ENCODE peak calls at places on chromosomes 6 and 20, in seven cellular contexts. Q is fibroblast of mammary gland, H is A549, C is ovary, E is left ventricle myocardium inferior, J is heart left ventricle, Z is cardiac muscle cell. B is an unnamed sample.

GRCh38 chr6:114304304-114304887 is 38.4 kb downstream of the HS3ST5 start:
- DNase-seq in Q (peak), H (no peak), C (no peak), E (no peak), J (no peak), Z (peak), B (no peak)

GRCh38 chr6:33756211-33756954 is 9.7 kb upstream of the IP6K3 start:
- DNase-seq in Q (no peak), H (no peak), C (no peak), E (no peak), J (no peak), Z (no peak), B (no peak)

GRCh38 chr6:79438015-79438414 is 99.2 kb downstream of the LCA5 start:
- DNase-seq in Q (peak), H (no peak), C (no peak), E (peak), J (no peak), Z (no peak), B (no peak)

GRCh38 chr6:105389543-105389942 is 13.3 kb downstream of the PREP start:
- DNase-seq in Q (peak), H (no peak), C (no peak), E (no peak), J (no peak), Z (no peak), B (no peak)

GRCh38 chr6:41636803-41637178 is 1.5 kb upstream of the MDFI start:
- DNase-seq in Q (no peak), H (peak), C (peak), E (no peak), J (no peak), Z (no peak), B (peak)

GRCh38 chr20:22807045-22807444 is 222.7 kb upstream of the FOXA2 start:
- DNase-seq in Q (no peak), H (peak), C (no peak), E (no peak), J (no peak), Z (no peak), B (no peak)

GRCh38 chr6:16239798-16240123 is 1.4 kb downstream of the GMPR start:
- DNase-seq in Q (peak), H (no peak), C (no peak), E (no peak), J (no peak), Z (no peak), B (no peak)

GRCh38 chr20:44540834-44541233 is 19.0 kb upstream of the SERINC3 start:
- DNase-seq in Q (peak), H (no peak), C (no peak), E (no peak), J (no peak), Z (no peak), B (no peak)

GRCh38 chr6:117624869-117625481 is 22.7 kb upstream of the GOPC start:
- DNase-seq in Q (peak), H (no peak), C (no peak), E (no peak), J (no peak), Z (peak), B (no peak)

GRCh38 chr6:129320892-129321291 is 389.1 kb downstream of the ARHGAP18 start:
- DNase-seq in Q (no peak), H (no peak), C (no peak), E (no peak), J (no peak), Z (no peak), B (no peak)

GRCh38 chr6:113352029-113352801 is 504.9 kb upstream of the MARCKS start:
- DNase-seq in Q (peak), H (peak), C (no peak), E (no peak), J (no peak), Z (no peak), B (no peak)

GRCh38 chr6:150123645-150124044 is 19.2 kb upstream of the PPP1R14C start:
- DNase-seq in Q (no peak), H (no peak), C (no peak), E (no peak), J (no peak), Z (no peak), B (no peak)

GRCh38 chr20:10404023-10404628 is 29.9 kb downstream of the MKKS start:
- DNase-seq in Q (no peak), H (no peak), C (no peak), E (no peak), J (no peak), Z (no peak), B (no peak)

GRCh38 chr6:159467473-159468041 is 225.5 kb downstream of the SOD2 start:
- DNase-seq in Q (peak), H (no peak), C (no peak), E (no peak), J (no peak), Z (no peak), B (no peak)

GRCh38 chr6:56757585-56757984 is 114.9 kb upstream of the DST start:
- DNase-seq in Q (peak), H (no peak), C (no peak), E (no peak), J (no peak), Z (no peak), B (no peak)

GRCh38 chr20:13223731-13224130 is 2.7 kb downstream of the ISM1 start:
- DNase-seq in Q (no peak), H (no peak), C (no peak), E (no peak), J (no peak), Z (no peak), B (no peak)

GRCh38 chr6:34146801-34147592 is 1.1 kb upstream of the GRM4 start:
- DNase-seq in Q (peak), H (no peak), C (no peak), E (no peak), J (peak), Z (no peak), B (no peak)

GRCh38 chr6:5486214-5486613 is 224.9 kb downstream of the FARS2 start:
- DNase-seq in Q (no peak), H (no peak), C (no peak), E (no peak), J (no peak), Z (no peak), B (no peak)

GRCh38 chr6:11918739-11919605 is 93.1 kb upstream of the HIVEP1 start:
- DNase-seq in Q (peak), H (no peak), C (no peak), E (no peak), J (no peak), Z (no peak), B (no peak)

GRCh38 chr6:82589509-82590206 is 226.0 kb downstream of the TPBG start:
- DNase-seq in Q (peak), H (peak), C (no peak), E (no peak), J (no peak), Z (no peak), B (peak)

GRCh38 chr6:43011207-43011606 is 2.5 kb downstream of the MEA1 start:
- DNase-seq in Q (no peak), H (no peak), C (no peak), E (no peak), J (no peak), Z (no peak), B (no peak)
- TF ChIP-seq CTCF in Q (no peak), H (no peak), C (no peak), E (no peak), J (no peak), Z (no peak), B (no peak)

DNA sequence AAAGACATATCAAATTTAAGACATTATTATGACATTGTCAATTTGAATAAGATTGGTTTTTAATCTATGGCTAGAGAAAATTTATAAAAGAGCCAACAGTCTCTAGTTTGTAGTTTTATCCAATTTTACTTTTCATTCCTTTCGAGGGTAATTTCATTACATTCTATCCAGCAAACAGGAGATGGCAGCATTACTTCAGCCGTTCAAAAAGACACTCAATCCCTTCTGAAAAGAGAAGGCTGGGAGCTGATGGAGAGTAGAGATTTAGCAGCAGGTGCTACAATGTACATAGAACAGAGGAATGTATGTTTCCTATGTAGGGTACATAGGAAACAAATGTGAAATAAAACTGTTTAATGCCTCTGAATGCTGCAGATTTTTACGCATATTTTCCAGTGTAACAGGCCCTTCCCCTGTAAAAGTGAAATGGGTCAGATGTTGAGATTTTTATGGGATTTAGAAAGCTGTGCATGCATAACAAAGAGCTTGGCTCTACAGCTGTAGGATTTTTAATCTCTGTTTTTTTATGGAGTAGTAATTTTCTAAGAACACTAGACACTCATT is 15.9 kb downstream of the RPS12 start:
- DNase-seq in Q (peak), H (no peak), C (no peak), E (no peak), J (no peak), Z (peak), B (no peak)
- TF ChIP-seq CTCF in Q (peak), H (peak), C (no peak), E (peak), J (no peak), Z (peak), B (peak)

GRCh38 chr6:75848274-75848673 is 99.2 kb downstream of the MYO6 start:
- DNase-seq in Q (no peak), H (no peak), C (no peak), E (no peak), J (no peak), Z (no peak), B (no peak)
- TF ChIP-seq CTCF in Q (no peak), H (no peak), C (no peak), E (no peak), J (no peak), Z (no peak), B (no peak)

GRCh38 chr6:7390218-7390878 is 740 bp downstream of the RIOK1 start:
- DNase-seq in Q (no peak), H (no peak), C (no peak), E (no peak), J (no peak), Z (no peak), B (no peak)
- TF ChIP-seq CTCF in Q (peak), H (no peak), C (no peak), E (peak), J (no peak), Z (no peak), B (no peak)

B was measured in endothelial cell.